ENCODE peak calls at places on chromosomes 1 and 21, in eight cellular contexts. X, Y, Q, N, I, S, K and O are unnamed samples.

GRCh38 chr1:201498621-201499020 is 8.3 kb downstream of the CSRP1 start:
- DNase-seq in Y (no peak), X (no peak), I (no peak), N (no peak), K (no peak), Q (no peak), S (no peak), O (no peak)

GRCh38 chr1:39608906-39609305 is 30.5 kb downstream of the HEYL start:
- DNase-seq in N (no peak), X (no peak), I (no peak), S (no peak), Q (no peak), Y (no peak), K (no peak), O (no peak)

GRCh38 chr1:155077758-155078495 is 710 bp upstream of the EFNA3 start:
- DNase-seq in I (no peak), X (no peak), S (no peak), Y (no peak), K (no peak), N (no peak), Q (no peak), O (no peak)

GRCh38 chr1:236156512-236157208 is 14.3 kb downstream of the GPR137B start:
- DNase-seq in N (peak; percentile 49), K (peak; percentile 47), I (no peak), S (peak; percentile 23), Q (peak; percentile 66), X (no peak), Y (no peak), O (no peak)

GRCh38 chr1:74584185-74584584 is 71.8 kb upstream of the LRRC53 start:
- DNase-seq in Y (no peak), N (no peak), Q (no peak), I (no peak), K (no peak), X (no peak), S (no peak), O (peak; percentile 39)

GRCh38 chr1:168145184-168146159 is 8.7 kb upstream of the GPR161 start:
- DNase-seq in X (peak; percentile 96), Q (peak; percentile 91), N (peak; percentile 80), S (peak; percentile 78), I (peak; percentile 77), K (peak; percentile 83), Y (peak; percentile 72), O (peak; percentile 66)

GRCh38 chr1:24165500-24165899 is 21.6 kb downstream of the IFNLR1 start:
- DNase-seq in N (no peak), Y (no peak), X (no peak), I (no peak), K (no peak), S (no peak), Q (peak; percentile 35), O (no peak)

GRCh38 chr21:15992171-15992570 is 262.4 kb downstream of the USP25 start:
- DNase-seq in X (no peak), Y (no peak), S (no peak), K (no peak), Q (no peak), N (no peak), I (no peak), O (no peak)

GRCh38 chr1:187471555-187471954 is 642.8 kb downstream of the PLA2G4A start:
- DNase-seq in I (no peak), K (no peak), X (no peak), Q (no peak), S (no peak), N (no peak), Y (no peak), O (no peak)

GRCh38 chr1:223429313-223429731 is 36.1 kb downstream of the CCDC185 start:
- DNase-seq in Y (no peak), K (peak; percentile 29), X (no peak), Q (peak; percentile 82), I (no peak), N (peak; percentile 34), S (no peak), O (peak; percentile 21)

GRCh38 chr1:169550294-169550693 is 36.0 kb downstream of the F5 start:
- DNase-seq in X (peak; percentile 13), Y (no peak), K (no peak), Q (no peak), S (no peak), N (no peak), I (peak; percentile 20), O (peak; percentile 24)

GRCh38 chr21:18493420-18493819 is 89.8 kb upstream of the TMPRSS15 start:
- DNase-seq in Y (no peak), N (no peak), X (no peak), I (no peak), S (no peak), Q (no peak), K (no peak), O (peak; percentile 8)

GRCh38 chr1:200075938-200076546 is 48.5 kb downstream of the NR5A2 start:
- DNase-seq in K (peak; percentile 23), X (peak; percentile 59), I (no peak), S (no peak), N (no peak), Y (no peak), Q (no peak), O (peak; percentile 86)

GRCh38 chr1:167056529-167057296 is 33.5 kb downstream of the GPA33 start:
- DNase-seq in Q (no peak), K (no peak), I (peak; percentile 42), X (no peak), N (no peak), Y (no peak), S (no peak), O (no peak)

GRCh38 chr1:228012555-228012954 is 5.8 kb downstream of the WNT3A start:
- DNase-seq in I (no peak), X (no peak), Y (no peak), N (peak; percentile 4), K (no peak), Q (peak; percentile 54), S (no peak), O (no peak)

GRCh38 chr21:21097425-21097824 is 99.2 kb downstream of the NCAM2 start:
- DNase-seq in X (no peak), Y (no peak), N (no peak), K (no peak), S (no peak), Q (no peak), I (no peak), O (no peak)

GRCh38 chr1:64856564-64856963 is 109.8 kb downstream of the JAK1 start:
- DNase-seq in X (no peak), Y (no peak), K (no peak), Q (no peak), N (peak; percentile 68), S (no peak), I (no peak), O (no peak)

GRCh38 chr1:231781887-231782286 is 155.3 kb downstream of the DISC1 start:
- DNase-seq in Q (no peak), S (no peak), N (no peak), K (no peak), X (no peak), Y (no peak), I (no peak), O (no peak)

GRCh38 chr1:38451541-38451993 is 405.0 kb upstream of the POU3F1 start:
- DNase-seq in N (no peak), I (no peak), Y (no peak), X (no peak), K (no peak), Q (no peak), S (no peak), O (no peak)

GRCh38 chr1:16125483-16125882 is 30.4 kb downstream of the EPHA2 start:
- DNase-seq in S (no peak), X (no peak), N (no peak), K (no peak), Y (no peak), I (no peak), Q (no peak), O (no peak)

GRCh38 chr1:74199504-74199903 is 1.5 kb downstream of the FPGT start:
- DNase-seq in K (no peak), S (no peak), I (no peak), Y (no peak), Q (no peak), N (no peak), X (no peak), O (no peak)

GRCh38 chr1:18927654-18928272 is 25.4 kb upstream of the ALDH4A1 start:
- DNase-seq in K (no peak), S (no peak), Y (no peak), Q (no peak), X (peak; percentile 16), N (no peak), I (no peak), O (no peak)

GRCh38 chr1:158813159-158813558 is 18.0 kb upstream of the MNDA start:
- DNase-seq in Y (no peak), K (no peak), N (no peak), S (no peak), Q (no peak), X (no peak), I (no peak), O (no peak)

GRCh38 chr1:60132985-60133673 is 59.6 kb upstream of the C1orf87 start:
- DNase-seq in I (no peak), Y (no peak), N (no peak), X (no peak), K (peak; percentile 43), Q (no peak), S (no peak), O (peak; percentile 97)

GRCh38 chr1:207463021-207463420 is 8.9 kb downstream of the CR2 start:
- DNase-seq in N (no peak), Q (no peak), X (no peak), Y (no peak), K (no peak), I (no peak), S (no peak), O (no peak)

GRCh38 chr1:65467536-65467935 is 47.1 kb downstream of the LEPR start:
- DNase-seq in N (peak; percentile 25), I (no peak), K (no peak), Y (no peak), Q (no peak), S (no peak), X (peak; percentile 62), O (no peak)